ENCODE peak calls at places on chromosomes 13 and 19, in six cellular contexts. D is left lung; L is foreskin keratinocyte; Z is mucosa of descending colon; T is activated CD8-positive, alpha-beta memory T cell treated with anti-CD3 and anti-CD28 coated beads, Interleukin-2, amount 10 ng/mL, durations not matched to agents 7 days and 5 days; G is K562. R is an unnamed sample.

GRCh38 chr19:15200575-15201364 is at the start of gene NOTCH3:
- ATAC-seq in Z (no peak), T (no peak), L (no peak), D (peak), G (no peak), R (no peak)

GRCh38 chr19:57438925-57439324 is 3.8 kb downstream of the ZNF749 start:
- ATAC-seq in Z (no peak), G (no peak), D (no peak), T (no peak), L (no peak), R (no peak)

GRCh38 chr19:29263305-29264080 is 50.5 kb upstream of the UQCRFS1 start:
- ATAC-seq in T (peak), Z (peak), G (peak), L (peak), D (peak), R (peak)

GRCh38 chr13:97855570-97855970 is 97.9 kb upstream of the IPO5 start:
- ATAC-seq in Z (peak), D (peak), T (peak), L (peak), G (peak), R (peak)

GRCh38 chr13:94967183-94968039 is 255.1 kb upstream of the SOX21 start:
- ATAC-seq in G (peak), Z (peak), L (peak), T (peak), D (peak), R (peak)

GRCh38 chr13:40794414-40795368 is 5.3 kb downstream of the SLC25A15 start:
- ATAC-seq in D (no peak), L (no peak), Z (no peak), G (no peak), T (no peak), R (no peak)

GRCh38 chr13:51541809-51542258 is 42.4 kb upstream of the WDFY2 start:
- ATAC-seq in G (peak), Z (no peak), T (no peak), D (peak), L (peak), R (peak)

GRCh38 chr13:30932481-30933333 is at the start of gene TEX26:
- ATAC-seq in L (peak), G (peak), Z (no peak), T (no peak), D (peak), R (no peak)

GRCh38 chr19:52229524-52229923 is 39.7 kb downstream of the PPP2R1A start:
- ATAC-seq in L (no peak), D (no peak), Z (no peak), G (no peak), T (no peak), R (no peak)

GRCh38 chr19:10135551-10136334 is 16.0 kb upstream of the EIF3G start:
- ATAC-seq in D (peak), T (no peak), Z (no peak), L (no peak), G (no peak), R (peak)

GRCh38 chr19:31270897-31271568 is 78.2 kb downstream of the TSHZ3 start:
- ATAC-seq in Z (no peak), L (no peak), D (no peak), T (no peak), G (no peak), R (no peak)

GRCh38 chr19:46890423-46891170 is 29.8 kb downstream of the ARHGAP35 start:
- ATAC-seq in L (no peak), Z (peak), G (peak), D (peak), T (no peak), R (peak)

GRCh38 chr13:108200781-108201398 is 14.4 kb downstream of the LIG4 start:
- ATAC-seq in Z (no peak), T (peak), L (peak), G (no peak), D (peak), R (no peak)